ENCODE peak calls at places on chromosome 11, in eight cellular contexts. R is NCI-H1436; J is AG10803; K is NCI-H1417; T is stimulated activated naive CD8-positive, alpha-beta T cell treated with anti-CD3 and anti-CD28 coated beads, Interleukin-15, Interleukin-2, amounts not matched to agents 100 U/mL and 50 U/mL, for 24 hours; I is myocyte; Z is ELR; A is GM20000. H is an unnamed sample.
A peak's percentile ranks its signal among the peaks of the same experiment; 100 is the strongest.

GRCh38 chr11:11555228-11555627 is 66.6 kb downstream of the GALNT18 start:
- DNase-seq in R (no peak), J (no peak), K (no peak), T (no peak), I (no peak), Z (no peak), A (no peak), H (no peak)

GRCh38 chr11:13207665-13208594 is 69.7 kb upstream of the BMAL1 start:
- DNase-seq in R (no peak), J (peak; percentile 85), K (no peak), T (no peak), I (peak; percentile 44), Z (peak; percentile 76), A (no peak), H (peak; percentile 71)

GRCh38 chr11:66727282-66727882 is 1.6 kb downstream of the SPTBN2 start:
- DNase-seq in R (no peak), J (no peak), K (peak; percentile 65), T (peak; percentile 34), I (peak; percentile 28), Z (peak; percentile 28), A (peak; percentile 72), H (no peak)

GRCh38 chr11:116422556-116422955 is 350.2 kb downstream of the BUD13 start:
- DNase-seq in R (no peak), J (no peak), K (no peak), T (no peak), I (no peak), Z (no peak), A (no peak), H (no peak)

GRCh38 chr11:116482716-116483115 is 290.1 kb downstream of the BUD13 start:
- DNase-seq in R (no peak), J (no peak), K (no peak), T (no peak), I (no peak), Z (no peak), A (no peak), H (no peak)

GRCh38 chr11:69475866-69476714 is 5.4 kb upstream of the LINC01488 start:
- DNase-seq in R (no peak), J (no peak), K (no peak), T (no peak), I (no peak), Z (no peak), A (no peak), H (no peak)

GRCh38 chr11:110866081-110866480 is 153.8 kb upstream of the ARHGAP20 start:
- DNase-seq in R (no peak), J (no peak), K (no peak), T (no peak), I (peak; percentile 66), Z (no peak), A (no peak), H (no peak)

GRCh38 chr11:45777127-45777969 is 27.6 kb upstream of the SLC35C1 start:
- DNase-seq in R (no peak), J (peak; percentile 35), K (no peak), T (no peak), I (no peak), Z (no peak), A (no peak), H (no peak)

GRCh38 chr11:70111269-70112016 is 33.3 kb downstream of the ANO1 start:
- DNase-seq in R (peak; percentile 78), J (peak; percentile 67), K (peak; percentile 68), T (no peak), I (peak; percentile 82), Z (peak; percentile 54), A (no peak), H (peak; percentile 42)

GRCh38 chr11:101401245-101401644 is 182.6 kb downstream of the TRPC6 start:
- DNase-seq in R (no peak), J (peak; percentile 73), K (no peak), T (no peak), I (peak; percentile 18), Z (peak; percentile 39), A (no peak), H (peak; percentile 66)

GRCh38 chr11:45023065-45023365 is 72.3 kb upstream of the TP53I11 start:
- DNase-seq in R (no peak), J (peak; percentile 42), K (no peak), T (no peak), I (no peak), Z (no peak), A (no peak), H (no peak)

GRCh38 chr11:61302550-61302949 is 7.4 kb upstream of the VWCE start:
- DNase-seq in R (no peak), J (no peak), K (no peak), T (no peak), I (no peak), Z (no peak), A (no peak), H (no peak)

GRCh38 chr11:1497600-1497999 is 11.0 kb upstream of the MOB2 start:
- DNase-seq in R (no peak), J (no peak), K (no peak), T (no peak), I (no peak), Z (no peak), A (no peak), H (no peak)

GRCh38 chr11:2450321-2451041 is 5.7 kb downstream of the KCNQ1 start:
- DNase-seq in R (no peak), J (no peak), K (no peak), T (no peak), I (no peak), Z (no peak), A (no peak), H (no peak)

GRCh38 chr11:118200901-118201680 is 23.7 kb downstream of the JAML start:
- DNase-seq in R (no peak), J (no peak), K (no peak), T (peak; percentile 64), I (no peak), Z (no peak), A (no peak), H (no peak)

GRCh38 chr11:128905345-128906184 is 14.4 kb downstream of the KCNJ5 start:
- DNase-seq in R (peak; percentile 64), J (no peak), K (peak; percentile 90), T (peak; percentile 58), I (peak; percentile 77), Z (peak; percentile 64), A (peak; percentile 70), H (peak; percentile 70)

GRCh38 chr11:75279273-75279672 is 38.7 kb downstream of the TPBGL start:
- DNase-seq in R (no peak), J (no peak), K (no peak), T (no peak), I (no peak), Z (no peak), A (no peak), H (no peak)